ENCODE peak calls at places on chromosomes 6 and 20, in five cellular contexts. C is hypothalamus; D is CD8-positive, alpha-beta memory T cell; I is upper lobe of right lung; Z is foreskin fibroblast. Q is an unnamed sample.

GRCh38 chr6:43294536-43294935 is 3.5 kb upstream of the SLC22A7 start:
- DNase-seq in D (no peak), C (no peak), Z (no peak), I (no peak), Q (no peak)

GRCh38 chr20:329851-330232 is 4.5 kb downstream of the SOX12 start:
- DNase-seq in Z (no peak), C (no peak), D (no peak), I (no peak), Q (no peak)

GRCh38 chr6:169168302-169168630 is 85.4 kb downstream of the THBS2 start:
- DNase-seq in C (no peak), D (no peak), Z (no peak), I (no peak), Q (no peak)

GRCh38 chr6:125868996-125869395 is 78.2 kb downstream of the NCOA7 start:
- DNase-seq in Z (no peak), I (no peak), C (no peak), D (no peak), Q (no peak)

GRCh38 chr20:37973059-37973910 is 60.0 kb downstream of the TTI1 start:
- DNase-seq in D (no peak), Z (no peak), C (no peak), I (no peak), Q (no peak)

GRCh38 chr6:163327936-163328335 is 86.6 kb upstream of the QKI start:
- DNase-seq in C (no peak), Z (no peak), D (no peak), I (no peak), Q (no peak)

GRCh38 chr6:128498244-128498643 is 22.2 kb downstream of the PTPRK start:
- DNase-seq in D (no peak), Z (no peak), C (no peak), I (no peak), Q (no peak)

GRCh38 chr20:36527331-36528125 is 13.8 kb upstream of the MYL9 start:
- DNase-seq in Z (no peak), D (no peak), I (no peak), C (no peak), Q (no peak)

GRCh38 chr6:43468748-43469681 is 8.4 kb upstream of the TJAP1 start:
- DNase-seq in D (no peak), C (no peak), Z (no peak), I (no peak), Q (no peak)

GRCh38 chr6:152068622-152069261 is 261.3 kb downstream of the ESR1 start:
- DNase-seq in Z (no peak), I (no peak), C (no peak), D (no peak), Q (no peak)

GRCh38 chr6:111781055-111781708 is 92.1 kb downstream of the FYN start:
- DNase-seq in C (no peak), D (no peak), I (no peak), Z (no peak), Q (no peak)

GRCh38 chr6:122615409-122615808 is 5.2 kb downstream of the PKIB start:
- DNase-seq in C (no peak), D (no peak), I (no peak), Z (no peak), Q (no peak)

GRCh38 chr6:10177703-10178102 is 237.2 kb downstream of the TFAP2A start:
- DNase-seq in I (no peak), Z (no peak), C (no peak), D (no peak), Q (no peak)

GRCh38 chr20:33744773-33745385 is 13.1 kb downstream of the ZNF341 start:
- DNase-seq in C (no peak), Z (no peak), D (no peak), I (no peak), Q (no peak)

GRCh38 chr20:59307270-59307669 is 6.9 kb downstream of the EDN3 start:
- DNase-seq in I (no peak), Z (no peak), D (no peak), C (no peak), Q (no peak)

GRCh38 chr20:18005170-18005989 is 36.6 kb downstream of the MGME1 start:
- DNase-seq in C (no peak), Z (no peak), D (no peak), I (no peak), Q (no peak)

GRCh38 chr20:20490673-20491072 is 122.8 kb downstream of the INSM1 start:
- DNase-seq in C (no peak), Z (no peak), I (no peak), D (no peak), Q (no peak)

GRCh38 chr20:14890713-14891112 is 553.3 kb upstream of the FLRT3 start:
- DNase-seq in Z (no peak), D (no peak), I (no peak), C (no peak), Q (no peak)

GRCh38 chr6:134146268-134147032 is 94.0 kb upstream of the SLC2A12 start:
- DNase-seq in D (no peak), C (no peak), Z (no peak), I (no peak), Q (no peak)

GRCh38 chr20:53216856-53217576 is 244.9 kb downstream of the TSHZ2 start:
- DNase-seq in D (peak; percentile 79), C (peak; percentile 9), I (peak; percentile 86), Z (no peak), Q (peak; percentile 81)

GRCh38 chr6:158068893-158069799 is 87.5 kb downstream of the SYNJ2 start:
- DNase-seq in Z (peak; percentile 47), C (no peak), I (peak; percentile 88), D (no peak), Q (peak; percentile 54)

GRCh38 chr6:14824060-14824834 is 421.6 kb upstream of the JARID2 start:
- DNase-seq in C (no peak), Z (no peak), I (no peak), D (no peak), Q (no peak)

GRCh38 chr6:32637219-32637880 is at the start of gene HLA-DQA1:
- DNase-seq in C (no peak), D (no peak), I (no peak), Z (no peak), Q (no peak)

GRCh38 chr6:4133941-4134838 is 1.2 kb downstream of the ECI2 start:
- DNase-seq in D (no peak), I (no peak), Z (no peak), C (no peak), Q (no peak)

GRCh38 chr20:38355161-38356012 is 9.1 kb downstream of the LBP start:
- DNase-seq in C (no peak), Z (no peak), D (no peak), I (no peak), Q (no peak)

GRCh38 chr20:31894980-31895675 is 24.7 kb downstream of the TTLL9 start:
- DNase-seq in D (no peak), C (no peak), Z (peak; percentile 20), I (peak; percentile 54), Q (no peak)

GRCh38 chr6:156955494-156956183 is 178.5 kb downstream of the ARID1B start:
- DNase-seq in D (no peak), C (no peak), I (no peak), Z (no peak), Q (no peak)

GRCh38 chr6:41757931-41758640 is 10.9 kb upstream of the PGC start:
- DNase-seq in I (no peak), D (no peak), Z (no peak), C (no peak), Q (no peak)

GRCh38 chr6:27251672-27252251 is 4.3 kb downstream of the PRSS16 start:
- DNase-seq in C (no peak), Z (no peak), D (peak; percentile 72), I (peak; percentile 94), Q (no peak)

GRCh38 chr6:46821348-46821992 is 28.3 kb downstream of the MEP1A start:
- DNase-seq in I (no peak), Z (no peak), D (no peak), C (no peak), Q (no peak)

GRCh38 chr6:24504642-24505586 is 10.1 kb downstream of the ALDH5A1 start:
- DNase-seq in I (peak; percentile 89), Z (no peak), D (no peak), C (no peak), Q (no peak)

Q was measured in omental fat pad.